ENCODE peak calls at places on chromosomes 2 and 18, in eight cellular contexts. T is astrocyte of the spinal cord, N is AG04449, H is neural progenitor cell, X is left ventricle myocardium inferior, B is cardiac fibroblast, R is dorsolateral prefrontal cortex, S is IMR-90. C is an unnamed sample.

GRCh38 chr2:23828256-23828980 is 98.5 kb downstream of the ATAD2B start:
- DNase-seq in B (peak), N (no peak), T (peak), X (no peak), H (no peak), R (no peak), S (no peak), C (no peak)

GRCh38 chr2:54999182-54999581 is 51.1 kb downstream of the RTN4 start:
- DNase-seq in S (peak), B (peak), H (no peak), R (no peak), N (peak), T (peak), X (no peak), C (no peak)

GRCh38 chr2:55519908-55520885 is 679 bp downstream of the CFAP36 start:
- DNase-seq in R (no peak), S (peak), N (no peak), T (peak), B (peak), H (peak), X (no peak), C (no peak)

GRCh38 chr2:42195559-42195958 is 26.4 kb downstream of the EML4 start:
- DNase-seq in X (no peak), N (no peak), T (peak), S (peak), H (no peak), B (peak), R (no peak), C (peak)

GRCh38 chr2:112183327-112184025 is 45.3 kb downstream of the FBLN7 start:
- DNase-seq in B (no peak), S (peak), R (no peak), X (no peak), N (no peak), T (no peak), H (no peak), C (no peak)

GRCh38 chr18:65934874-65935273 is 184.1 kb downstream of the CDH7 start:
- DNase-seq in B (no peak), N (no peak), X (no peak), R (no peak), T (no peak), S (no peak), H (no peak), C (peak)

GRCh38 chr2:139165599-139165998 is 385.4 kb upstream of the NXPH2 start:
- DNase-seq in N (no peak), H (no peak), X (no peak), B (no peak), T (no peak), S (no peak), R (no peak), C (no peak)

GRCh38 chr2:183079335-183079775 is 808 bp downstream of the DUSP19 start:
- DNase-seq in B (peak), R (no peak), N (no peak), T (no peak), X (no peak), S (no peak), H (no peak), C (no peak)

GRCh38 chr2:29616569-29616968 is 304.8 kb downstream of the ALK start:
- DNase-seq in N (no peak), B (no peak), H (no peak), T (no peak), S (no peak), R (no peak), X (no peak), C (no peak)

GRCh38 chr2:72034353-72035095 is 113.1 kb downstream of the CYP26B1 start:
- DNase-seq in H (no peak), T (no peak), S (no peak), N (no peak), B (no peak), X (no peak), R (no peak), C (no peak)

GRCh38 chr2:234879671-234880455 is 72.0 kb upstream of the SH3BP4 start:
- DNase-seq in T (peak), R (no peak), S (peak), H (no peak), B (peak), N (peak), X (no peak), C (no peak)

GRCh38 chr18:50610349-50610748 is 50.5 kb downstream of the MAPK4 start:
- DNase-seq in B (no peak), R (no peak), H (no peak), X (no peak), T (no peak), S (no peak), N (no peak), C (no peak)

GRCh38 chr2:6008186-6008585 is 316.0 kb downstream of the SOX11 start:
- DNase-seq in S (no peak), N (no peak), X (no peak), R (no peak), H (no peak), B (no peak), T (no peak), C (no peak)

GRCh38 chr2:207122914-207123744 is 42.6 kb downstream of the KLF7 start:
- DNase-seq in N (no peak), B (peak), R (no peak), S (no peak), T (no peak), H (no peak), X (no peak), C (no peak)

GRCh38 chr2:309148-309969 is 21.5 kb upstream of the ALKAL2 start:
- DNase-seq in T (no peak), H (peak), S (no peak), B (no peak), X (no peak), N (no peak), R (no peak), C (no peak)

GRCh38 chr2:202976809-202977208 is 37.9 kb upstream of the NBEAL1 start:
- DNase-seq in X (no peak), S (no peak), N (no peak), T (no peak), R (no peak), H (no peak), B (no peak), C (no peak)

GRCh38 chr18:7221424-7222155 is 9.3 kb upstream of the LRRC30 start:
- DNase-seq in S (peak), B (peak), N (peak), R (no peak), X (no peak), H (peak), T (peak), C (peak)

GRCh38 chr18:8162797-8163196 is 446.4 kb upstream of the RAB12 start:
- DNase-seq in T (no peak), N (no peak), B (no peak), H (peak), S (no peak), R (no peak), X (no peak), C (peak)

GRCh38 chr2:75416420-75417342 is 144.1 kb downstream of the EVA1A start:
- DNase-seq in H (no peak), S (no peak), R (no peak), T (no peak), N (no peak), X (no peak), B (no peak), C (no peak)

GRCh38 chr18:68480196-68480595 is 234.7 kb downstream of the TMX3 start:
- DNase-seq in T (no peak), H (no peak), N (no peak), X (no peak), B (peak), S (no peak), R (no peak), C (no peak)

GRCh38 chr18:29840101-29840500 is 1202.4 kb downstream of the DSC3 start:
- DNase-seq in R (no peak), X (no peak), H (no peak), N (no peak), T (peak), S (peak), B (peak), C (no peak)

GRCh38 chr2:240920783-240921231 is 14.7 kb downstream of the CROCC2 start:
- DNase-seq in T (no peak), X (peak), H (no peak), S (no peak), N (no peak), R (peak), B (no peak), C (no peak)

GRCh38 chr18:32057624-32058165 is 34.0 kb upstream of the RNF138 start:
- DNase-seq in X (no peak), B (no peak), H (peak), S (no peak), R (no peak), N (no peak), T (no peak), C (no peak)

GRCh38 chr2:96962567-96963203 is 23.7 kb downstream of the FAM178B start:
- DNase-seq in R (no peak), N (no peak), S (no peak), X (no peak), H (no peak), T (no peak), B (no peak), C (no peak)

GRCh38 chr2:150909613-150910012 is 352.1 kb downstream of the RBM43 start:
- DNase-seq in S (no peak), T (no peak), X (no peak), R (no peak), H (no peak), B (no peak), N (no peak), C (no peak)

GRCh38 chr2:231181848-231182247 is 16.6 kb upstream of the ARMC9 start:
- DNase-seq in X (peak), T (peak), H (no peak), S (peak), B (peak), R (no peak), N (no peak), C (no peak)

GRCh38 chr2:234136461-234136860 is 86.0 kb downstream of the SPP2 start:
- DNase-seq in N (no peak), H (peak), X (no peak), S (no peak), T (peak), B (no peak), R (no peak), C (no peak)

GRCh38 chr2:207796585-207797350 is 27.1 kb upstream of the FZD5 start:
- DNase-seq in X (no peak), S (peak), B (peak), N (no peak), T (no peak), H (peak), R (no peak), C (no peak)

GRCh38 chr18:8752329-8752728 is 47.0 kb downstream of the MTCL1 start:
- DNase-seq in H (no peak), R (no peak), T (peak), X (no peak), S (peak), B (peak), N (no peak), C (no peak)

GRCh38 chr2:141660232-141660631 is 470.6 kb downstream of the LRP1B start:
- DNase-seq in S (no peak), R (no peak), B (no peak), H (no peak), N (no peak), T (no peak), X (no peak), C (no peak)

GRCh38 chr2:235050992-235051351 is 99.2 kb downstream of the SH3BP4 start:
- DNase-seq in X (peak), N (peak), H (peak), R (peak), B (peak), S (peak), T (peak), C (peak)

GRCh38 chr2:46362667-46363012 is 65.4 kb downstream of the EPAS1 start:
- DNase-seq in X (no peak), H (no peak), S (peak), B (no peak), T (no peak), N (no peak), R (no peak), C (no peak)

GRCh38 chr2:64932327-64933216 is 56.6 kb upstream of the SLC1A4 start:
- DNase-seq in T (no peak), R (no peak), B (no peak), H (no peak), S (no peak), X (no peak), N (no peak), C (no peak)

GRCh38 chr2:232436381-232437129 is 19.4 kb upstream of the ALPI start:
- DNase-seq in X (no peak), S (no peak), B (no peak), N (no peak), T (no peak), H (no peak), R (no peak), C (no peak)

GRCh38 chr2:203631068-203631757 is 75.2 kb upstream of the CD28 start:
- DNase-seq in X (no peak), N (no peak), R (no peak), B (no peak), T (no peak), H (no peak), S (no peak), C (peak)

GRCh38 chr2:239751719-239752355 is 273.3 kb downstream of the NDUFA10 start:
- DNase-seq in S (no peak), X (peak), B (no peak), N (no peak), H (no peak), T (no peak), R (no peak), C (no peak)

GRCh38 chr2:147483911-147484310 is 360.9 kb upstream of the ACVR2A start:
- DNase-seq in H (no peak), B (no peak), X (no peak), N (no peak), R (no peak), T (no peak), S (no peak), C (no peak)

GRCh38 chr18:45274026-45274425 is 341.2 kb upstream of the SLC14A2 start:
- DNase-seq in B (no peak), T (no peak), H (no peak), S (no peak), X (no peak), N (no peak), R (no peak), C (no peak)

DNA sequence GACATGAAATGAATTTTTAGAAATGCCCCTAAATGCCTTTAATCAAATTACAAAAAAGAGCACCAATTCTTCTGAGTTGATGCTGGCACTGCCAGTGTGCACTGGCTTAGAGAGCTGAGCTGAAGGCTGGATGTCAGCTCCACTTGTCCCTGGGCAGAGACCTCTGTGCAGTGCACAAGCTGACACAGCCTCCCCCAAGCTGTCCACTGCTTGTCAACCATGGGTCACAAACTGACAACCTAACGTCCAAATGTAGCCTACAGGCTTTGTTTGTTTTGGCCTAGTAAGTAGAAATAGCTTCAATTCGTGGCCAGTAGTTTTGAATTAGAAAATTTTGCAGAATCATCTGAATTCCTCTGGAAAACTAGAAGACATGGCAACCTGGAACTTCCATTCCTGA is 605.6 kb downstream of the DCC start:
- DNase-seq in T (no peak), R (no peak), S (no peak), N (no peak), H (no peak), X (no peak), B (no peak), C (no peak)
- H3K4me3 ChIP-seq in T (no peak), R (no peak), S (no peak), N (no peak), H (no peak), X (no peak), B (no peak), C (no peak)

GRCh38 chr2:109236147-109236546 is 107.1 kb downstream of the SH3RF3 start:
- DNase-seq in H (no peak), X (no peak), B (no peak), N (no peak), S (no peak), R (no peak), T (no peak), C (no peak)
- H3K4me3 ChIP-seq in H (no peak), X (no peak), B (no peak), N (no peak), S (no peak), R (no peak), T (no peak), C (no peak)

GRCh38 chr2:158998486-158999248 is 30.2 kb downstream of the TANC1 start:
- DNase-seq in X (no peak), B (peak), R (no peak), N (peak), T (peak), S (peak), H (no peak), C (peak)
- H3K4me3 ChIP-seq in X (no peak), B (no peak), R (no peak), N (no peak), T (no peak), S (no peak), H (no peak), C (no peak)

DNA sequence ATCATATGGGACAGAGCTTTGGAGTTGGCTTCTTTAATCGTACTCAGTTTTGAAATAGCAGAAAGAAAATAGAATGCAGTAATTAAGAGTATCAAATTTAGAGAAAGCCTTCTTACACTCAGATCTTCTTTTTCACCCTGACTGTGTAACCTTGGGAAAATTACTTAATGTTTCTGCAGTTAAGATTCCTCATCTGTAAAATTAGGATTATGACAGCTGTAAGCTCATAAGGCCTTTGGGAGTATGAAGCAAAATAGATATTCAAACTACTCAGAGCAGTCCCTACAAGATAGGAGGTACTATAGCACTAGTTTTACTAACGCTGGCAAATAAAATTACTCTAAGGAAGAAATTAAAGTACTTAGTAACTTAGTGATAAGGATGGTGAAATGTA is 5.6 kb downstream of the COL3A1 start:
- DNase-seq in T (no peak), B (peak), H (no peak), R (no peak), X (no peak), S (no peak), N (no peak), C (no peak)
- H3K4me3 ChIP-seq in T (peak), B (peak), H (no peak), R (no peak), X (peak), S (peak), N (peak), C (no peak)

DNA sequence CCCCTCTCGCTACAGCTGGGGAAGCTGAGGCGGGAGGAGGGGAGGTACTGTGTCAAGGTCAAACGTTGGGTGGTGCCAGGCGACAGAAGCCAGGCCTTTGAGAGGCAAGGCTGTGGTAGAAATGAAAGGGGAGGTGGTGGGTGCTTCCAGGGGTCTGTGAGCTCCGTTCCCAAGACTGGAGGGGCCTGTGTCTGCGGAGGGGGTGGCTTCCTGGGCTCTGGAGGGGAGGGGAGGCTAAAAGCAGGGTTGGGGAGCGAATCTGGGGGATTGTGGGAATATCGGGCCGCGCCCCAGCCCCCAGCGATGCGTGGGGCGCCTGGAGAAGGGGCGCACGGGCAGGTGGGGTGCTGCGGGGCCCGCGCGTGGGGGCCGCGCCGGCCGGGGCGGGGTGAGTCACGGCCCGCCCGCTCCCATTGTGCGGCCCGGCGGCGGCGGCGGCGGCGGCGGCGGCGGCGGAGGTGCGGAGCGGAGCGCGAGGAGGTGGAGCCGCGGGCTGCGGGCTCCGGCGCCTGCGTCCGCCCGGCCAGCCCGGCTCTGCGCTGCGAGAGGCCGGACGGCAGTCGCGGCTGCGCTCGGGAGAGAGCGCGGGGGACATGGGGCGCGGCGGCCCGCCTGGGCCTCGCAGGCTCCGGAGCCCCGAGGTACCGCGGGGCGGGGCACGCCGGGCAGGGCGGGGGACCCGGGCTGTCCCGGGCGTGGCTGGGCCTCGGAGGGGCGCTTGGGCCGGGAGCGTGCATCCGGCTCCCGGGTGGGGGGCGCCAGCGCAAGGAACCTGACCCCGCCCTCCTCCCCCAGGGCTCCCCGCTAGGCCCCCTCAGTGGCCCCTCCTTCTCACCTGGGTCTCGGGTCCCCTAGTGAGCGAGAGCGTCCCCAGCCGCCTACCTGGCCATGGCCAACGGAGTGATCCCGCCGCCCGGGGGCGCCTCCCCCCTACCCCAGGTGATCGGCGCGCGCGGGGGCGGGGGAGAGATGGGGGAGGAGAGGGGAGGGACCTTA is at the start of gene SLC4A3:
- DNase-seq in S (peak), N (no peak), R (no peak), H (peak), B (peak), T (no peak), X (no peak), C (no peak)
- H3K4me3 ChIP-seq in S (peak), N (peak), R (peak), H (peak), B (peak), T (peak), X (peak), C (peak)

C was measured in LNCaP clone FGC.